ENCODE peak calls at places on chromosome 5, in ten cellular contexts. I is B cell; U is activated CD4-positive, alpha-beta T cell treated with anti-CD3 and anti-CD28 coated beads, Interleukin-2, amount 10 ng/mL, durations not matched to agents 7 days and 5 days; Z is left ventricle myocardium inferior; J is small intestine; O is GM04504; P is anterior cingulate cortex; T is uterus; E is mesendoderm; L is C1 segment of cervical spinal cord. V is an unnamed sample.
A peak's percentile ranks its signal among the peaks of the same experiment; 100 is the strongest.

GRCh38 chr5:169637856-169638190 is 748 bp downstream of the DOCK2 start:
- DNase-seq in I (peak; percentile 70), U (peak; percentile 85), Z (peak; percentile 25), J (peak; percentile 49), O (no peak), P (no peak), T (no peak), E (peak; percentile 21), L (no peak), V (no peak)

GRCh38 chr5:76473676-76474075 is 70.6 kb downstream of the IQGAP2 start:
- DNase-seq in I (peak; percentile 14), U (peak; percentile 82), Z (no peak), J (peak; percentile 34), O (no peak), P (no peak), T (no peak), E (no peak), L (no peak), V (no peak)

GRCh38 chr5:73336366-73336765 is 112.2 kb downstream of the FOXD1 start:
- DNase-seq in I (no peak), U (no peak), Z (no peak), J (no peak), O (no peak), P (no peak), T (no peak), E (no peak), L (no peak), V (peak; percentile 43)

GRCh38 chr5:102670224-102670836 is 84.8 kb upstream of the PAM start:
- DNase-seq in I (no peak), U (no peak), Z (no peak), J (no peak), O (no peak), P (no peak), T (no peak), E (peak; percentile 44), L (no peak), V (no peak)

GRCh38 chr5:138351517-138351916 is 968 bp upstream of the KDM3B start:
- DNase-seq in I (no peak), U (no peak), Z (no peak), J (no peak), O (no peak), P (no peak), T (no peak), E (no peak), L (no peak), V (peak; percentile 37)

GRCh38 chr5:10501554-10502075 is 59.9 kb downstream of the ROPN1L start:
- DNase-seq in I (no peak), U (no peak), Z (no peak), J (no peak), O (no peak), P (no peak), T (no peak), E (no peak), L (no peak), V (no peak)

GRCh38 chr5:75023368-75024159 is 28.8 kb downstream of the GCNT4 start:
- DNase-seq in I (no peak), U (peak; percentile 30), Z (no peak), J (no peak), O (no peak), P (no peak), T (no peak), E (no peak), L (no peak), V (no peak)

GRCh38 chr5:10607666-10608442 is 44.0 kb downstream of the ANKRD33B start:
- DNase-seq in I (peak; percentile 52), U (no peak), Z (peak; percentile 45), J (no peak), O (peak; percentile 61), P (no peak), T (peak; percentile 45), E (peak; percentile 61), L (no peak), V (no peak)

GRCh38 chr5:165996484-165996883 is 2295.0 kb upstream of the WWC1 start:
- DNase-seq in I (no peak), U (no peak), Z (no peak), J (no peak), O (no peak), P (no peak), T (no peak), E (no peak), L (no peak), V (no peak)

GRCh38 chr5:65078331-65078730 is 309.6 kb downstream of the CWC27 start:
- DNase-seq in I (no peak), U (no peak), Z (no peak), J (no peak), O (no peak), P (no peak), T (no peak), E (peak; percentile 67), L (no peak), V (no peak)